ENCODE peak calls at places on chromosomes 16 and 17, in eight cellular contexts. A, Y, P, W, U, T, E and M are unnamed samples.

GRCh38 chr16:67886387-67886786 is 1.7 kb downstream of the NRN1L start:
- DNase-seq in A (no peak), Y (no peak), P (no peak), W (no peak), U (peak), T (no peak), E (no peak), M (no peak)

GRCh38 chr17:7587420-7587786 is 2.5 kb downstream of the SOX15 start:
- DNase-seq in A (no peak), Y (no peak), P (no peak), W (no peak), U (no peak), T (peak), E (no peak), M (peak)

GRCh38 chr16:53433930-53434435 is 288 bp upstream of the RBL2 start:
- DNase-seq in A (no peak), Y (no peak), P (no peak), W (no peak), U (no peak), T (peak), E (no peak), M (no peak)

GRCh38 chr16:85878875-85879274 is 20.1 kb upstream of the IRF8 start:
- DNase-seq in A (no peak), Y (no peak), P (no peak), W (peak), U (no peak), T (peak), E (no peak), M (no peak)

GRCh38 chr17:38663125-38663751 is 11.5 kb downstream of the EPOP start:
- DNase-seq in A (peak), Y (peak), P (peak), W (peak), U (peak), T (peak), E (peak), M (peak)

GRCh38 chr16:66480265-66481080 is 53.4 kb downstream of the BEAN1 start:
- DNase-seq in A (peak), Y (no peak), P (no peak), W (no peak), U (peak), T (no peak), E (no peak), M (peak)

GRCh38 chr17:37813753-37814152 is 68.9 kb upstream of the HNF1B start:
- DNase-seq in A (no peak), Y (no peak), P (no peak), W (peak), U (no peak), T (peak), E (no peak), M (no peak)

GRCh38 chr16:89383095-89384003 is 107.0 kb downstream of the ANKRD11 start:
- DNase-seq in A (no peak), Y (peak), P (peak), W (peak), U (peak), T (peak), E (peak), M (peak)

GRCh38 chr17:33778505-33779398 is 476.3 kb upstream of the CCL2 start:
- DNase-seq in A (no peak), Y (peak), P (peak), W (peak), U (peak), T (peak), E (peak), M (no peak)

GRCh38 chr16:49352923-49353322 is 20.7 kb upstream of the C16orf78 start:
- DNase-seq in A (no peak), Y (no peak), P (no peak), W (peak), U (no peak), T (no peak), E (peak), M (no peak)

GRCh38 chr16:9566099-9566498 is 474.7 kb downstream of the HAPSTR1 start:
- DNase-seq in A (no peak), Y (peak), P (no peak), W (no peak), U (no peak), T (no peak), E (no peak), M (no peak)

GRCh38 chr17:27797390-27798091 is 2.8 kb downstream of the NOS2 start:
- DNase-seq in A (peak), Y (no peak), P (peak), W (no peak), U (no peak), T (no peak), E (no peak), M (no peak)

GRCh38 chr16:89031715-89032659 is 55.0 kb upstream of the CBFA2T3 start:
- DNase-seq in A (peak), Y (no peak), P (peak), W (no peak), U (peak), T (no peak), E (peak), M (peak)

GRCh38 chr17:66948061-66948750 is 16.3 kb upstream of the CACNG4 start:
- DNase-seq in A (peak), Y (no peak), P (no peak), W (no peak), U (no peak), T (no peak), E (no peak), M (no peak)

GRCh38 chr17:75516619-75517276 is 420 bp downstream of the TSEN54 start:
- DNase-seq in A (peak), Y (no peak), P (peak), W (no peak), U (no peak), T (no peak), E (peak), M (peak)

GRCh38 chr17:21213491-21214014 is 408 bp downstream of the TMEM11 start:
- DNase-seq in A (peak), Y (peak), P (peak), W (no peak), U (peak), T (no peak), E (peak), M (peak)

GRCh38 chr17:8611671-8612298 is 18.7 kb downstream of the MYH10 start:
- DNase-seq in A (no peak), Y (no peak), P (no peak), W (no peak), U (no peak), T (peak), E (no peak), M (no peak)

GRCh38 chr17:16380640-16381495 is at the start of gene UBB:
- DNase-seq in A (peak), Y (peak), P (peak), W (peak), U (peak), T (peak), E (peak), M (peak)

GRCh38 chr16:81707411-81708321 is 71.4 kb upstream of the PLCG2 start:
- DNase-seq in A (peak), Y (no peak), P (peak), W (peak), U (no peak), T (peak), E (no peak), M (no peak)

GRCh38 chr16:71637398-71637797 is 11.4 kb downstream of the MARVELD3 start:
- DNase-seq in A (no peak), Y (no peak), P (no peak), W (no peak), U (no peak), T (peak), E (no peak), M (peak)

DNA sequence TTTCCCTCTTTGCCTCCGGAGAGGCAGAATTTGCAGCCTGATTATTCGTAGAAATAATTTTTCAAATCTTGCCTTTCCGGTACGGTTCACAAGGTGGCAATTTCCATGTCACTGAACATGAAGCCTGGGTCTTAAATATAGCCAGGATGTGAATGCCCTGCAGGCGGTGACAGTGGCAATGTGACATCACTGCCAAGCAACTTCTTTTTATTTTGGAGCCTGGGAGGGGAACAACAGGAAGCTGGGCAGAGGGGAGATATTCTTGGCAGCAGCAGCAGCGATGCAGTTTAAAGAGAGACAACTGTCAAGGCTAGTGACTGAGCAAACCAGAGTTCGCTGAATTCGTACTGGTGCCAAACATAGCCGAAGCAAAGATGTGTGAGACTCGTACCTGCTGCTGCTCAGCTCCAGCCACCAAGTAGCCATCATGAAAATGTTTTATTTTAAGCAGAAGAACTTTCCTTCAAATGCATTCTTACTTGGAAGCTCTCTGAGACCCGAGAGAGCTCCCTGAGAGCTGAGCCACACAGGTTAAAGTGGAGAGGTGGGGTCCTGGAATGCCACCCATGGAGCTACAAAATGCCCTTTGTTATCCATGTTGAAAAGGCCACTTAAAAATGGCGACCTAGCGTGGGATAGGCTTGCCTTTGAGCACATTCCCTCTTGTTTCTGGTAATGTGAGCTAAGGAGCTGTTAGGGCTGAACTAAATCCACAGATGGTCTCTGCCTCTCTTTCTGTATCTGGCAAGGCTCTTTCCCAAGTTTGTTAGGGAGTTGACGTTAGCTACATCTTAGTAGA is 171.3 kb downstream of the SNX29 start:
- DNase-seq in A (peak), Y (no peak), P (no peak), W (no peak), U (no peak), T (no peak), E (peak), M (no peak)
- H3K4me3 ChIP-seq in A (no peak), Y (no peak), P (no peak), W (no peak), U (no peak), T (no peak), E (no peak), M (no peak)

GRCh38 chr17:14664511-14664910 is 363.6 kb downstream of the HS3ST3B1 start:
- DNase-seq in A (no peak), Y (no peak), P (no peak), W (no peak), U (no peak), T (no peak), E (no peak), M (no peak)
- TF ChIP-seq CTCF in A (no peak), Y (peak), P (no peak), W (no peak), U (no peak), T (no peak), E (no peak), M (no peak)

DNA sequence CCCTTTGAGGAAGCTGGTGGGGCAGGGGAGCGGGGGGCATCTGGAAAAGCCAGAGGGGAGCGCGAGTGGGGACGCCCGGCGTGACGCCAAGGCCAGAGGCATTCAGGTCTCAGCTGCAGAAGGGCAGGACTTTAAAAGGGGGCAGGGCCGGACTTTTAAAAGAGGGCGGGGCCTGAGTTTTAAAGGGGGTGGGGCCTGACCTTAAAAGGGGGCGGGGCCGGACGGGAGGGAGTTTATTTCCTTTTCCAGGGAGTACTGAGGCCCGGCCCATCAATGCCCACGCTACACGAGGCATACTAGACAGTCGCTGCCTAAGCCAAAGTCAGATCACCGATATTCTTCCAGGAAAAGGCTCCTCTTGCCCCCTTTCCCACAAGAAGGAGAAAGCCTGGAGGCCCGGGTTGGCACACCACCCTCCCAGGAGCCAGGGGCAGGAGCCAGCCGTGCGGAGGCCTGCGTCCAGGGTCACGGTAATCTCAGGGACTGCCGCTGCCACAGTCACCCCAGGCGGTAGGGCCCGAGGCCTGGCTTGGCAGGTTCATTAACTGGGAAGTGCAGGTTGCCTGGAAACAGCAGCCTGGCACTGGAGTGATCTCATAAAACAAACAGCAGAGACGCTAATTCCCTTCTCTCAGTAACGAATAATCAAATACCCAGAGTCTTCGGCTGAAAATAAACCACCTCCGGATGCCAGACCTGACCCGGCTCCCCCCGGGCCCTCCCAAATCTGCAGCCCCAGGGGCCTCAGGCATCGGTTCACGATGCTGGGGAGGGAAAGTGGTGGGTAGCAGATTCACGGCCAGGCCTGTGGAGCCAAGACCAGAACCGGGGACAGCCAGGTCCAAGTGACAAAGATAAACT is 90.7 kb downstream of the TIMM22 start:
- DNase-seq in A (no peak), Y (peak), P (peak), W (peak), U (peak), T (no peak), E (no peak), M (peak)
- TF ChIP-seq POLR2A in A (no peak), Y (no peak), P (peak), W (no peak), U (no peak), T (no peak), E (no peak), M (no peak)

GRCh38 chr17:82870541-82870940 is 30.7 kb upstream of the ZNF750 start:
- DNase-seq in A (peak), Y (no peak), P (no peak), W (no peak), U (no peak), T (no peak), E (no peak), M (no peak)

GRCh38 chr17:82873521-82873920 is 33.7 kb upstream of the ZNF750 start:
- DNase-seq in A (no peak), Y (no peak), P (no peak), W (no peak), U (no peak), T (no peak), E (no peak), M (no peak)

GRCh38 chr17:82872591-82873520 is 33.0 kb upstream of the ZNF750 start:
- DNase-seq in A (no peak), Y (no peak), P (no peak), W (no peak), U (no peak), T (no peak), E (no peak), M (no peak)

GRCh38 chr17:82871056-82871775 is 31.4 kb upstream of the ZNF750 start:
- DNase-seq in A (peak), Y (no peak), P (no peak), W (no peak), U (no peak), T (no peak), E (no peak), M (no peak)

GRCh38 chr17:82871776-82872561 is 32.1 kb upstream of the ZNF750 start:
- DNase-seq in A (peak), Y (no peak), P (no peak), W (no peak), U (no peak), T (no peak), E (no peak), M (no peak)
- H3K4me3 ChIP-seq in A (no peak), Y (no peak), P (no peak), W (no peak), U (no peak), T (no peak), E (no peak), M (no peak)

GRCh38 chr17:29617481-29618271 is 5.0 kb downstream of the CORO6 start:
- DNase-seq in A (peak), Y (peak), P (peak), W (peak), U (peak), T (peak), E (peak), M (peak)
- TF ChIP-seq CTCF in A (peak), Y (peak), P (peak), W (peak), U (peak), T (peak), E (peak), M (peak)

GRCh38 chr17:50955667-50956120 is 89.5 kb upstream of the TOB1 start:
- DNase-seq in A (no peak), Y (no peak), P (no peak), W (no peak), U (no peak), T (no peak), E (no peak), M (no peak)

GRCh38 chr17:50956409-50956749 is 90.2 kb upstream of the TOB1 start:
- DNase-seq in A (no peak), Y (no peak), P (no peak), W (no peak), U (no peak), T (no peak), E (no peak), M (no peak)

GRCh38 chr17:50954641-50955121 is 88.5 kb upstream of the TOB1 start:
- DNase-seq in A (no peak), Y (no peak), P (no peak), W (no peak), U (no peak), T (no peak), E (no peak), M (no peak)

GRCh38 chr17:50953831-50954601 is 87.9 kb upstream of the TOB1 start:
- DNase-seq in A (no peak), Y (peak), P (peak), W (no peak), U (no peak), T (peak), E (no peak), M (peak)

GRCh38 chr17:50955160-50955559 is 89.0 kb upstream of the TOB1 start:
- DNase-seq in A (no peak), Y (no peak), P (no peak), W (no peak), U (no peak), T (no peak), E (no peak), M (no peak)
- TF ChIP-seq POLR2A in A (no peak), Y (no peak), P (no peak), W (no peak), U (no peak), T (no peak), E (no peak), M (no peak)

DNA sequence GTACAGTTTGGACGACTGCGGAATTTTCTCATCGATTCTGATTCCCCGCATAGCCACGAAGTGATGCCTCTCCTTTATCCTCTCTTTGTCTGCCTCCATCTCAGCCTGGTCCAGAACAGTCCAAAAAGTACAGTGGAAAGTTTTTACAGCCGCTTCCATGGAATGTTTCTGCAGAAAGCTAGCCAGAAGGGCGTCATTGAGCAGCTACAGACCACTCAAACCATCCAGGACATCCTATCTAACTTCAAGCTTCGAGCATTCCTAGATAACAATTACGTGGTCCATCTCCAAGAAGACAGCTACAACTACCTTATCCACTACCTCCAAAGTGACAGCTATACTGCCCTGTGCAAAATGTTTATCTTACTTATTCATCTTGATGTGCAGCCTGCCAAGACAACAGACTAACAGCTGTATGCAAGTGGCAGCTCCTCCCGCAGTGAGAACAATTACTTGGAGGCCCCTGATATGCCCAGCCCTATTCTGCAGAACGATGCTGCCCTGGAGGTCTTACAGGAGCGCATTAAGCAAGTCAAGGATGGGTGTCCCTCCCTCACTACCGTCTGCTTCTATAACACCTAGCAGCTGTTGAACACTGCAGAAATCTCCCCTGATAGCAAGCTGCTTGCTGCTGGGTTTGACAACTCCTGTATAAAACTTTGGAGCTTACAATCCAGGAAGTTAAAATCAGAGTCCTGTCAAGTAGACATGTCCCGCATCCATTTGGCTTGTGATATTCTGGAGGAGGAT is 38.9 kb downstream of the SLFN12L start:
- DNase-seq in A (no peak), Y (no peak), P (no peak), W (no peak), U (no peak), T (no peak), E (no peak), M (no peak)
- H3K4me3 ChIP-seq in A (no peak), Y (no peak), P (no peak), W (no peak), U (no peak), T (no peak), E (no peak), M (no peak)

GRCh38 chr17:65554568-65555223 is 6.8 kb downstream of the AXIN2 start:
- DNase-seq in A (no peak), Y (no peak), P (peak), W (no peak), U (peak), T (peak), E (no peak), M (peak)
- TF ChIP-seq CTCF in A (no peak), Y (no peak), P (peak), W (no peak), U (no peak), T (no peak), E (no peak), M (peak)

GRCh38 chr17:1399679-1400512 is at the start of gene YWHAE:
- DNase-seq in A (peak), Y (peak), P (peak), W (peak), U (peak), T (peak), E (peak), M (peak)
- TF ChIP-seq POLR2A in A (no peak), Y (peak), P (peak), W (peak), U (peak), T (peak), E (peak), M (no peak)